ENCODE peak calls at places on chromosomes 1 and 21, in ten cellular contexts. J is IMR-90, Y is uterus, Q is lower lobe of right lung, D is tibial nerve, N is suprapubic skin, K is DND-41, V is psoas muscle, H is ovary, L is OCI-LY7. I is an unnamed sample. For H3K4me1, the result is how much of the 10 kb centered on the place peaks cover.

GRCh38 chr1:204072951-204073836 is at the start of gene SOX13:
- DNase-seq in J (peak), Y (peak), Q (peak), D (peak), N (peak), K (no peak), V (peak), H (peak), L (no peak), I (peak)

GRCh38 chr1:167518331-167518700 is at the start of gene CD247:
- DNase-seq in J (no peak), Y (no peak), Q (no peak), D (no peak), N (no peak), K (peak), V (no peak), H (no peak), L (peak), I (no peak)

GRCh38 chr1:201999625-202000238 is 10.7 kb upstream of the ELF3 start:
- DNase-seq in J (peak), Y (no peak), Q (no peak), D (no peak), N (no peak), K (peak), V (no peak), H (no peak), L (peak), I (no peak)

GRCh38 chr1:111372336-111372965 is 55.1 kb downstream of the OVGP1 start:
- DNase-seq in J (no peak), Y (no peak), Q (no peak), D (no peak), N (no peak), K (no peak), V (no peak), H (no peak), L (no peak), I (no peak)

GRCh38 chr1:155081472-155082300 is 3.0 kb downstream of the EFNA3 start:
- DNase-seq in J (no peak), Y (no peak), Q (no peak), D (no peak), N (no peak), K (no peak), V (no peak), H (no peak), L (no peak), I (peak)

GRCh38 chr1:11432526-11432925 is 46.4 kb upstream of the DISP3 start:
- DNase-seq in J (no peak), Y (no peak), Q (no peak), D (no peak), N (no peak), K (no peak), V (no peak), H (no peak), L (no peak), I (no peak)

GRCh38 chr21:44370027-44370735 is 16.8 kb downstream of the TRPM2 start:
- DNase-seq in J (peak), Y (peak), Q (no peak), D (no peak), N (peak), K (no peak), V (no peak), H (peak), L (no peak), I (no peak)

GRCh38 chr1:205513774-205514173 is 9.3 kb downstream of the CDK18 start:
- DNase-seq in J (no peak), Y (no peak), Q (no peak), D (no peak), N (no peak), K (no peak), V (no peak), H (no peak), L (no peak), I (no peak)

GRCh38 chr21:28332796-28333195 is 659.9 kb downstream of the LTN1 start:
- DNase-seq in J (no peak), Y (no peak), Q (no peak), D (no peak), N (no peak), K (no peak), V (no peak), H (no peak), L (no peak), I (no peak)

GRCh38 chr1:76336951-76337371 is 262.4 kb downstream of the ST6GALNAC3 start:
- DNase-seq in J (peak), Y (no peak), Q (peak), D (peak), N (no peak), K (no peak), V (peak), H (peak), L (peak), I (peak)

GRCh38 chr1:39726600-39726999 is 12.1 kb upstream of the PPIE start:
- DNase-seq in J (no peak), Y (no peak), Q (no peak), D (no peak), N (no peak), K (no peak), V (no peak), H (no peak), L (no peak), I (no peak)

GRCh38 chr1:39721664-39722063 is 17.0 kb upstream of the PPIE start:
- DNase-seq in J (no peak), Y (no peak), Q (no peak), D (no peak), N (no peak), K (no peak), V (no peak), H (no peak), L (no peak), I (no peak)

GRCh38 chr1:39720094-39720999 is 18.3 kb upstream of the PPIE start:
- DNase-seq in J (peak), Y (no peak), Q (no peak), D (no peak), N (no peak), K (no peak), V (no peak), H (no peak), L (peak), I (no peak)

GRCh38 chr1:39717809-39718208 is 20.9 kb upstream of the PPIE start:
- DNase-seq in J (no peak), Y (no peak), Q (no peak), D (no peak), N (no peak), K (no peak), V (no peak), H (no peak), L (no peak), I (no peak)

GRCh38 chr1:39722495-39722894 is 16.2 kb upstream of the PPIE start:
- DNase-seq in J (peak), Y (no peak), Q (no peak), D (no peak), N (no peak), K (no peak), V (no peak), H (no peak), L (no peak), I (no peak)
- H3K4me1 ChIP-seq in J (under half), Y (under half), Q (under half), D (under half), N (under half), K (under half), V (under half), H (under half), L (under half), I (under half)

GRCh38 chr21:18913914-18914313 is 510.3 kb upstream of the TMPRSS15 start:
- DNase-seq in J (no peak), Y (no peak), Q (no peak), D (no peak), N (no peak), K (no peak), V (no peak), H (no peak), L (no peak), I (no peak)
- TF ChIP-seq CTCF in J (no peak), Y (no peak), Q (no peak), D (no peak), N (no peak), K (no peak), V (no peak), H (no peak), L (no peak), I (no peak)

DNA sequence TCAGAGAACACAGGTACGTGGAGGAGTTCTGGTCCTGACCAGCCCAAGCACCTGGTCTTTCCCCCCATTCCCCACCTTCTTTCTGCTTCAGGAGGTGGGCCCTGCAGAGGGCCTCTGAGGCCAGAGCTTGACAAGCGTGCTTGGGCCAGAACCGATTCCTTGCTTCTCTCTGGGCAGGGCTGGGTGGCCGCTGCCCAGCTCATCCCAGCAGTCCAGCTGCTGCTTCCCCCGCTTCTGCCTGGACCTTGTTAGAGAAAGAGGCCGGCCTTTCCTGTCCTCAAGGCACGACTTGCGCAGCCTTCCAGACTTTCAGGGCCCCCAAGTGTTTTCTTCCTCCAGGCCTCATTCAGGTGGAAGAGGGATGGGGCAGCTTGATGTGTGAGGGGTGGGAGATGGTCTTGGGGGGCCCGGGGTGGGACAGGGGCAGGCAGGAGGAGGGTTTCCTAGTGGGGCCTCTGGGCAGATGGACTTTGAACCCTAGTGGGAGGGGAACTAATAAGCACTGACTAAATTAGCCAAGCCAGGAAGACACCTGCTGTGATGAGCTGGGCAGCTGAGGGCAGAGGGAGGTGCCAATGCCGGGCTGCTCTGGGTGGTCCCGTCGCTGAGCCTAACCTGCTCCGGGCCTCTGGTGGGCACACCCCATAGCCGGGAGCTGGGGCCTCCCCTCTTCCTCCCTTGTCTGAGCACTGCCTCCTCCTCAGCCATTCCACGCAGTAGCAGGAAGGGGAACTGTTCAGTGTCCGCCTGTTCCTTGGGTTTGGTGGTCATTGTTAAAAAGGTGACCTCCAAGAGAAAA is 36.5 kb downstream of the ARHGEF10L start:
- DNase-seq in J (no peak), Y (no peak), Q (no peak), D (no peak), N (no peak), K (no peak), V (no peak), H (no peak), L (no peak), I (no peak)
- H3K27ac ChIP-seq in J (no peak), Y (no peak), Q (no peak), D (peak), N (peak), K (no peak), V (no peak), H (no peak), L (no peak), I (no peak)

GRCh38 chr1:230194525-230194924 is 127.5 kb downstream of the GALNT2 start:
- DNase-seq in J (no peak), Y (no peak), Q (no peak), D (no peak), N (no peak), K (no peak), V (no peak), H (no peak), L (no peak), I (no peak)
- H3K4me1 ChIP-seq in J (under half), Y (under half), Q (under half), D (under half), N (under half), K (under half), V (under half), H (under half), L (under half), I (under half)

DNA sequence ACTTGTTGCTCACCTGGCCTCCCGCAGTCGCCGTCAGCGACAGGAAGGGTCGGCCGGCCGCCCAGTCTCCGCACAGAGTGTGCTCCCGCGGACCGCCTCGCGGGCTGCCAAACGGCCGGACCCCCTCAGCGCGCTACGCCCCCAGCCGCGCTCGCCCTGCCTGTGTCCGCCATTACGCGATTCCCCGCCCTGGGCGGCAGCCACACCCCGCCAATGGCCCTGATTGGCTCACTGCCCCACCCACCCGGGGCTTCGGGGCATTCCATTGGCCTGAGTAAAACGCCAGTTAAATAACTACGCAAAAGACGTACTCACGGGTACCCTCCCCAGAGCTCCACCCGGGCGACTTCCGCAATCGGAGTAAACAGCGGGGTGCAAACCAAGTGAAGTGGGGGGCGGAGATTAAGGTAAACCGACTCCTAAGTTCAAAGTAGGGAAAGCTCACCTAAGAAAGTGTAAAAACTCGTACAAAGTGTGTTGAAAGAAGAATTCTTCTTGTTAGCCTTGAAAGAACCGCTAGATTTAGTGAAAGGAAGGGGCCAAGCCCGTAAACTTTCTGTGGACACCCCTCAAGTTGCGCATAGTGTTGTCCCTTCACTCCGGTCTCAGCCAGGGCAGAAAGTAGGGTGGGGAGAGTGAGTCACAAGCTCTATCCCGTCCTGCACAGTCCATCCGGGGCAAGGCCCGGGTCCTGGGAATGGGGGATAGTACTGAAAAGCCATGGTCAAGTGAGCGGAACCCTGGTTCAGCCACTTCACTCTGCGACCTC is at the start of gene WASF2:
- DNase-seq in J (peak), Y (peak), Q (peak), D (peak), N (peak), K (peak), V (peak), H (peak), L (peak), I (peak)
- TF ChIP-seq CTCF in J (peak), Y (no peak), Q (no peak), D (peak), N (no peak), K (no peak), V (no peak), H (peak), L (no peak), I (no peak)

GRCh38 chr1:66526991-66527390 is 7.0 kb upstream of the SGIP1 start:
- DNase-seq in J (no peak), Y (no peak), Q (no peak), D (no peak), N (no peak), K (no peak), V (no peak), H (no peak), L (no peak), I (no peak)
- H3K27ac ChIP-seq in J (peak), Y (no peak), Q (no peak), D (no peak), N (no peak), K (no peak), V (no peak), H (no peak), L (no peak), I (no peak)